ENCODE peak calls at places on chromosome 17, in seven cellular contexts. F is upper lobe of left lung, R is body of pancreas, B is K562, Z is prostate gland, D is tibial nerve, I is GM12892. S is an unnamed sample.
A peak's percentile ranks its signal among the peaks of the same experiment; 100 is the strongest.

GRCh38 chr17:75442168-75443103 is 14.0 kb upstream of the TMEM94 start:
- DNase-seq in F (no peak), R (no peak), B (no peak), Z (no peak), D (no peak), I (no peak), S (no peak)

GRCh38 chr17:66508896-66509843 is 206.8 kb downstream of the PRKCA start:
- DNase-seq in F (no peak), R (peak; percentile 74), B (peak; percentile 58), Z (peak; percentile 91), D (no peak), I (no peak), S (no peak)

GRCh38 chr17:28033972-28034714 is 8.3 kb upstream of the NLK start:
- DNase-seq in F (no peak), R (no peak), B (peak; percentile 90), Z (no peak), D (peak; percentile 10), I (no peak), S (no peak)

GRCh38 chr17:70168979-70169706 is at the start of gene KCNJ2:
- DNase-seq in F (peak; percentile 98), R (peak; percentile 91), B (peak; percentile 77), Z (peak; percentile 90), D (peak; percentile 63), I (peak; percentile 57), S (peak; percentile 95)

GRCh38 chr17:58756246-58757161 is 850 bp downstream of the PPM1E start:
- DNase-seq in F (peak; percentile 83), R (no peak), B (peak; percentile 25), Z (no peak), D (no peak), I (peak; percentile 33), S (no peak)

GRCh38 chr17:2321399-2321798 is 14.9 kb downstream of the TSR1 start:
- DNase-seq in F (no peak), R (no peak), B (no peak), Z (no peak), D (no peak), I (no peak), S (no peak)

GRCh38 chr17:34306466-34306865 is 12.8 kb upstream of the CCL8 start:
- DNase-seq in F (no peak), R (peak; percentile 30), B (peak; percentile 12), Z (no peak), D (peak; percentile 29), I (no peak), S (peak; percentile 89)

GRCh38 chr17:7097940-7098339 is 16.7 kb downstream of the ASGR2 start:
- DNase-seq in F (no peak), R (no peak), B (no peak), Z (no peak), D (no peak), I (no peak), S (no peak)

GRCh38 chr17:21242780-21243515 is 10.3 kb downstream of the NATD1 start:
- DNase-seq in F (peak; percentile 73), R (no peak), B (no peak), Z (no peak), D (no peak), I (no peak), S (no peak)

GRCh38 chr17:75558666-75559530 is 28.7 kb upstream of the MYO15B start:
- DNase-seq in F (no peak), R (no peak), B (peak; percentile 43), Z (no peak), D (no peak), I (no peak), S (no peak)

GRCh38 chr17:50533185-50533584 is 650 bp downstream of the EPN3 start:
- DNase-seq in F (no peak), R (no peak), B (no peak), Z (no peak), D (no peak), I (no peak), S (no peak)

GRCh38 chr17:17818088-17818526 is 18.7 kb downstream of the SREBF1 start:
- DNase-seq in F (peak; percentile 38), R (peak; percentile 59), B (peak; percentile 76), Z (peak; percentile 71), D (no peak), I (no peak), S (no peak)

GRCh38 chr17:16477255-16477654 is 14.7 kb downstream of the LRRC75A start:
- DNase-seq in F (no peak), R (peak; percentile 38), B (no peak), Z (no peak), D (peak; percentile 48), I (no peak), S (no peak)

GRCh38 chr17:38918129-38918913 is 7.1 kb upstream of the LASP1NB start:
- DNase-seq in F (peak; percentile 78), R (no peak), B (no peak), Z (no peak), D (no peak), I (no peak), S (no peak)

GRCh38 chr17:55722742-55723487 is at the start of gene TMEM100:
- DNase-seq in F (no peak), R (peak; percentile 33), B (peak; percentile 54), Z (no peak), D (peak; percentile 57), I (no peak), S (no peak)

GRCh38 chr17:32517982-32518381 is 31.2 kb downstream of the CDK5R1 start:
- DNase-seq in F (peak; percentile 30), R (no peak), B (no peak), Z (no peak), D (no peak), I (no peak), S (no peak)

GRCh38 chr17:32518856-32519768 is 32.3 kb downstream of the CDK5R1 start:
- DNase-seq in F (peak; percentile 91), R (peak; percentile 24), B (no peak), Z (peak; percentile 16), D (no peak), I (no peak), S (no peak)

GRCh38 chr17:32520737-32521399 is 34.1 kb downstream of the CDK5R1 start:
- DNase-seq in F (no peak), R (no peak), B (no peak), Z (no peak), D (no peak), I (no peak), S (no peak)

GRCh38 chr17:32516940-32517711 is 30.3 kb downstream of the CDK5R1 start:
- DNase-seq in F (no peak), R (no peak), B (no peak), Z (no peak), D (no peak), I (no peak), S (no peak)

DNA sequence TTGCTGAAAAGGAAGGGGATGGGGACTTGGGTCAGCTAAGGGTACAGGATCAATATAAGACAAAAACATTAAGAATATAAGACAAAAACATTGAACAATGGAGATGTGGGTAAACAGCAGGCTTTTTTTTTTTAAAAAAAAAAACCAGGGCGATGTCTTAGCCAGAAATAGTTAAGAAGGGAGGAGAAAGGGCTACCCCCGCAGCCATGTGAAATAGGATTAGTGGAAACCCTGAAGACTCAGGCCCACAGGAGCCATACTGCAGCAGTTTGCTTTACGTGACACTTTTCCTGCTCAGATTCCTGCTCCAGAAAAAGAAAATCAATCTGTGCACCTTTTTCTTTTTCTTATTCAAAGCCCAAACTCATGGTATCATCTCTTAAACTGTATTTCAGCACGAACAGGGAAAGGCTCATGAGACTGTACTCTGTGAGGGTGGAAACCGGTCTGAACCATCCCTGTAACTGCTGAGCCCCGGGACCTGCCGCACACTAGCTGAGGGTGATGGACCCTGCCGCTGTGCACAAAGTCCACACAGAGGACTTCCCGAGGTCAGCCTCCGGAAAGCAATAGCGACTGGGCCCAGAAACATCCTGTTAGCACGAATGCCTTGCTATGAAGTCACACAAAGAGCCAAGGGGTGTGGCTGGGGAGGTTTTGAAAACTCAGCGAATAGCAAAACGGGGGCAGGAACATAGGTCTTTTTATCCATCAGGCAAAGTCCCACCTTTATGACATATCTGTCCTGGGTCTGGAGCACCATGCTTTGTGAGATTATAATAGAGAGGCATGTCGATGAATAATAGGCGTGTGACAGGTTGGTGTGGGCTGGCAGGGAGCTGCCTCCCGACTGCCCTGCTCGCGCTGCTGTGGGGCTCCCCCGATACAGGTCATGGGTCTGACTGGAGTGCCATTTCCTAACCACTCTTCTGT is 33.2 kb downstream of the CDK5R1 start:
- DNase-seq in F (peak; percentile 54), R (no peak), B (no peak), Z (no peak), D (no peak), I (no peak), S (no peak)
- TF ChIP-seq POLR2A in F (no peak), R (no peak), B (no peak), Z (no peak), D (no peak), I (peak; percentile 83), S (no peak)

GRCh38 chr17:83052241-83052564 is 27.2 kb upstream of the METRNL start:
- DNase-seq in F (no peak), R (no peak), B (no peak), Z (no peak), D (no peak), I (no peak), S (no peak)

GRCh38 chr17:83055911-83056582 is 23.4 kb upstream of the METRNL start:
- DNase-seq in F (no peak), R (no peak), B (no peak), Z (no peak), D (peak; percentile 22), I (no peak), S (no peak)

GRCh38 chr17:83054518-83055125 is 24.8 kb upstream of the METRNL start:
- DNase-seq in F (no peak), R (no peak), B (no peak), Z (no peak), D (peak; percentile 3), I (no peak), S (no peak)

GRCh38 chr17:83053021-83053778 is 26.2 kb upstream of the METRNL start:
- DNase-seq in F (peak; percentile 39), R (peak; percentile 62), B (peak; percentile 44), Z (no peak), D (no peak), I (no peak), S (no peak)

DNA sequence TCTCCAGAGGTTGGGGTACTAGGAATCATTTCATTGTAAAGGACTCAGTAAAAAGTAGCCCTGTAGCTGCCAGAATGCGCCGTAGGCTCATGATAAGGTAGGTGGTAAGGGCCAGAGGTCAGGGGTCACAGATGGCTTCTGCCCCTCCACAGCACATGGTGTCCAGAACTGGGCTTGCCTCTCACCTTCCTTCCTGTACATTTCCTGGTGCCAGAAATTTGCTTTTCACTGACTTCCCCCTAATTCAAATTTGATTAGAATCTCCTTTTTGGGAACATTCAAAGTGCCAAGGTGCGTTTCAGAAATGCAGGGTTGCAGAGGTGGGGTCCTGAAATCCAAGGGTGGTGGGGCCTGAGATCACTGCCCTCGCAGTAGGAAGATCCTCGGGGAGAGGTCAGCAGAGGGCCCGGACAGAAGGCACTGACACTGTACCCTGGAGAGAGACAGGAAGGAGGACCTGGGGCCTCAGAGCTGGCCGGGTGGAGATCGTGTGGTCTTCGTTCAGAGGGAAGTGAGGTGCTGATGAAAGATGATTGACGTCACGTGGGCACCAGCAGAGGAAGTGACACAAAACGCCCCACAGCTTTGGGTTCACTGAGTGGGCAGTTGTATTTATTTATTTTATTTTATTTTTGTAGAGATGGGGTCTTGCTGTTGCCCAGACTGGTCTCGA is 25.5 kb upstream of the METRNL start:
- DNase-seq in F (no peak), R (peak; percentile 79), B (peak; percentile 64), Z (no peak), D (peak; percentile 47), I (no peak), S (no peak)
- TF ChIP-seq POLR2A in F (no peak), R (no peak), B (no peak), Z (no peak), D (no peak), I (no peak), S (no peak)

GRCh38 chr17:4833178-4833940 is at the start of gene MINK1:
- DNase-seq in F (peak; percentile 98), R (peak; percentile 90), B (peak; percentile 96), Z (peak; percentile 89), D (peak; percentile 69), I (peak; percentile 99), S (peak; percentile 94)
- TF ChIP-seq POLR2A in F (peak; percentile 46), R (peak; percentile 68), B (peak; percentile 53), Z (peak; percentile 97), D (peak; percentile 81), I (peak; percentile 58), S (peak; percentile 53)

GRCh38 chr17:30291571-30292489 is at the start of gene BLMH:
- DNase-seq in F (peak; percentile 96), R (peak; percentile 80), B (peak; percentile 89), Z (peak; percentile 52), D (peak; percentile 60), I (peak; percentile 90), S (peak; percentile 93)
- TF ChIP-seq POLR2A in F (peak; percentile 25), R (peak; percentile 68), B (peak; percentile 69), Z (peak; percentile 58), D (peak; percentile 16), I (peak; percentile 79), S (peak; percentile 17)

S was measured in esophagus muscularis mucosa.